ENCODE peak calls at places on chromosomes 4 and X, in five cellular contexts. Q, A, U, M and B are unnamed samples.
A peak's percentile ranks its signal among the peaks of the same experiment; 100 is the strongest.

GRCh38 chr4:165677081-165677480 is 196.0 kb upstream of the TLL1 start:
- DNase-seq in Q (no peak), A (no peak), U (no peak), M (no peak), B (no peak)

GRCh38 chr4:8744083-8744805 is 127.4 kb downstream of the HMX1 start:
- DNase-seq in Q (no peak), A (no peak), U (peak; percentile 38), M (no peak), B (no peak)

GRCh38 chr4:147994076-147994475 is 262.2 kb downstream of the ARHGAP10 start:
- DNase-seq in Q (no peak), A (no peak), U (no peak), M (no peak), B (no peak)

GRCh38 chr4:186027405-186027804 is 41.6 kb upstream of the TLR3 start:
- DNase-seq in Q (no peak), A (no peak), U (no peak), M (no peak), B (no peak)

GRCh38 chr4:10371869-10372471 is 85.3 kb downstream of the ZNF518B start:
- DNase-seq in Q (no peak), A (peak; percentile 39), U (peak; percentile 36), M (peak; percentile 50), B (peak; percentile 5)

GRCh38 chr4:151195801-151196200 is 81.2 kb upstream of the PRSS48 start:
- DNase-seq in Q (no peak), A (peak; percentile 86), U (no peak), M (peak; percentile 47), B (peak; percentile 48)

GRCh38 chrX:20519077-20519617 is 252.4 kb upstream of the RPS6KA3 start:
- DNase-seq in Q (no peak), A (no peak), U (no peak), M (no peak), B (no peak)

GRCh38 chr4:74624351-74625151 is 169.8 kb downstream of the BTC start:
- DNase-seq in Q (peak; percentile 94), A (peak; percentile 85), U (no peak), M (peak; percentile 33), B (peak; percentile 24)

GRCh38 chrX:44873415-44874270 is 655 bp downstream of the KDM6A start:
- DNase-seq in Q (peak; percentile 12), A (peak; percentile 67), U (peak; percentile 27), M (peak; percentile 30), B (peak; percentile 62)

GRCh38 chr4:128388352-128388630 is 100.7 kb upstream of the PGRMC2 start:
- DNase-seq in Q (no peak), A (peak; percentile 26), U (no peak), M (no peak), B (no peak)

GRCh38 chr4:1635452-1635851 is 48.7 kb downstream of the FAM53A start:
- DNase-seq in Q (no peak), A (no peak), U (no peak), M (no peak), B (no peak)

GRCh38 chrX:109952050-109952449 is 50.9 kb upstream of the TMEM164 start:
- DNase-seq in Q (no peak), A (peak; percentile 49), U (no peak), M (no peak), B (no peak)

GRCh38 chr4:11720292-11720691 is 291.6 kb upstream of the HS3ST1 start:
- DNase-seq in Q (peak; percentile 63), A (peak; percentile 39), U (no peak), M (no peak), B (peak; percentile 51)

GRCh38 chr4:65559270-65559669 is 111.0 kb downstream of the EPHA5 start:
- DNase-seq in Q (no peak), A (no peak), U (peak; percentile 13), M (no peak), B (no peak)

GRCh38 chrX:46263494-46263893 is 281.7 kb downstream of the ZNF674 start:
- DNase-seq in Q (no peak), A (no peak), U (no peak), M (no peak), B (no peak)

GRCh38 chr4:15725608-15726007 is 22.7 kb downstream of the BST1 start:
- DNase-seq in Q (no peak), A (no peak), U (no peak), M (no peak), B (no peak)

GRCh38 chr4:7194251-7195137 is 2.2 kb downstream of the SORCS2 start:
- DNase-seq in Q (no peak), A (peak; percentile 65), U (no peak), M (peak; percentile 61), B (no peak)

GRCh38 chr4:126223784-126224407 is 909.1 kb downstream of the FAT4 start:
- DNase-seq in Q (peak; percentile 9), A (peak; percentile 36), U (no peak), M (peak; percentile 12), B (no peak)

GRCh38 chr4:7358100-7358735 is 76.5 kb downstream of the PSAPL1 start:
- DNase-seq in Q (peak; percentile 83), A (peak; percentile 96), U (no peak), M (peak; percentile 89), B (peak; percentile 33)

GRCh38 chr4:80259012-80259411 is 7.5 kb upstream of the FGF5 start:
- DNase-seq in Q (no peak), A (no peak), U (no peak), M (no peak), B (no peak)

GRCh38 chr4:185538806-185539205 is 3.5 kb upstream of the PDLIM3 start:
- DNase-seq in Q (no peak), A (no peak), U (no peak), M (no peak), B (no peak)